ENCODE peak calls at places on chromosomes 13 and 19, in seven cellular contexts. I is adipocyte; H is HS-5; J is M059J; E is pons; Y is CD8-positive, alpha-beta memory T cell; L is activated CD4-positive, alpha-beta T cell treated with anti-CD3 and anti-CD28 coated beads, Interleukin-2, amount 50 U/mL, for 1 hour. K is an unnamed sample.

GRCh38 chr13:97719759-97720158 is 233.7 kb upstream of the IPO5 start:
- DNase-seq in E (no peak), H (no peak), J (peak), Y (no peak), I (no peak), L (no peak), K (no peak)

GRCh38 chr13:59444210-59444857 is 719.4 kb downstream of the DIAPH3 start:
- DNase-seq in L (no peak), I (no peak), J (no peak), E (no peak), H (no peak), Y (no peak), K (no peak)

GRCh38 chr19:49570997-49571676 is 9.2 kb downstream of the NOSIP start:
- DNase-seq in J (no peak), H (no peak), L (peak), I (no peak), Y (no peak), E (no peak), K (no peak)

GRCh38 chr13:31528176-31528575 is 211.2 kb upstream of the RXFP2 start:
- DNase-seq in H (no peak), Y (no peak), I (no peak), E (no peak), J (no peak), L (no peak), K (no peak)

GRCh38 chr19:51689751-51690358 is 3.3 kb upstream of the SPACA6 start:
- DNase-seq in E (peak), I (peak), Y (no peak), L (no peak), J (peak), H (no peak), K (no peak)

GRCh38 chr13:113309481-113309880 is 12.4 kb downstream of the LAMP1 start:
- DNase-seq in J (no peak), E (no peak), I (no peak), Y (no peak), H (no peak), L (no peak), K (no peak)

GRCh38 chr13:107205318-107206112 is 637.6 kb upstream of the ARGLU1 start:
- DNase-seq in L (peak), E (peak), J (peak), Y (peak), I (peak), H (no peak), K (peak)

GRCh38 chr13:50731400-50731799 is 112.1 kb downstream of the DLEU7 start:
- DNase-seq in H (no peak), E (no peak), I (peak), Y (no peak), L (no peak), J (peak), K (no peak)

GRCh38 chr13:40485611-40486517 is 180.6 kb downstream of the FOXO1 start:
- DNase-seq in Y (peak), L (peak), I (no peak), H (no peak), J (no peak), E (no peak), K (peak)

GRCh38 chr19:8393192-8393870 is 3.2 kb downstream of the RAB11B start:
- DNase-seq in E (no peak), L (no peak), Y (no peak), I (no peak), J (no peak), H (no peak), K (no peak)

GRCh38 chr13:61466280-61466679 is 50.6 kb upstream of the PCDH20 start:
- DNase-seq in J (no peak), Y (no peak), E (peak), H (no peak), I (no peak), L (no peak), K (no peak)

GRCh38 chr13:40082644-40083043 is 427.2 kb downstream of the COG6 start:
- DNase-seq in E (no peak), J (peak), Y (no peak), L (no peak), I (no peak), H (no peak), K (no peak)

GRCh38 chr19:2960120-2960519 is 15.3 kb upstream of the ZNF77 start:
- DNase-seq in E (no peak), I (no peak), L (no peak), Y (no peak), H (no peak), J (no peak), K (no peak)

GRCh38 chr13:50513528-50513863 is 330.0 kb downstream of the DLEU7 start:
- DNase-seq in Y (no peak), I (no peak), J (no peak), E (no peak), L (no peak), H (no peak), K (no peak)

GRCh38 chr19:32642771-32643170 is 32.2 kb downstream of the ANKRD27 start:
- DNase-seq in I (no peak), H (no peak), E (no peak), L (peak), Y (peak), J (no peak), K (peak)

GRCh38 chr19:49592486-49593232 is 1.7 kb downstream of the PRR12 start:
- DNase-seq in L (no peak), J (no peak), Y (no peak), I (peak), E (peak), H (no peak), K (no peak)

GRCh38 chr13:90445179-90445578 is 902.3 kb upstream of the MIR17HG start:
- DNase-seq in H (peak), J (peak), I (peak), L (no peak), Y (no peak), E (no peak), K (no peak)

GRCh38 chr19:48351341-48351752 is 12.4 kb downstream of the TMEM143 start:
- DNase-seq in L (peak), H (no peak), J (peak), I (peak), E (no peak), Y (peak), K (peak)

GRCh38 chr19:38384209-38385027 is 3.4 kb downstream of the GGN start:
- DNase-seq in J (no peak), I (peak), Y (no peak), L (no peak), E (no peak), H (no peak), K (no peak)

GRCh38 chr19:38696733-38697055 is 47.6 kb downstream of the CAPN12 start:
- DNase-seq in Y (no peak), L (no peak), E (no peak), I (no peak), J (no peak), H (no peak), K (no peak)

GRCh38 chr13:112722433-112723250 is 32.8 kb downstream of the ATP11A start:
- DNase-seq in Y (no peak), I (peak), E (no peak), L (no peak), H (peak), J (peak), K (no peak)

GRCh38 chr13:51579676-51580075 is 4.6 kb upstream of the WDFY2 start:
- DNase-seq in L (no peak), Y (no peak), I (no peak), H (no peak), J (no peak), E (no peak), K (no peak)

GRCh38 chr19:33686687-33687541 is 65.2 kb downstream of the CHST8 start:
- DNase-seq in H (no peak), J (no peak), I (no peak), E (no peak), L (no peak), Y (no peak), K (no peak)

GRCh38 chr19:33388231-33388816 is 14.8 kb downstream of the CEBPG start:
- DNase-seq in J (no peak), L (no peak), Y (no peak), H (no peak), I (no peak), E (no peak), K (no peak)

GRCh38 chr13:99357149-99357596 is 50.0 kb upstream of the GPR183 start:
- DNase-seq in I (peak), E (no peak), J (peak), L (no peak), H (peak), Y (no peak), K (peak)

GRCh38 chr19:56294557-56294956 is 20.1 kb downstream of the ZSCAN5A start:
- DNase-seq in J (peak), I (no peak), Y (no peak), H (no peak), L (no peak), E (peak), K (no peak)

GRCh38 chr13:101624210-101624922 is 171.9 kb downstream of the ITGBL1 start:
- DNase-seq in Y (no peak), H (no peak), E (no peak), I (no peak), L (no peak), J (peak), K (no peak)

GRCh38 chr13:31945202-31945978 is 86.2 kb upstream of the FRY start:
- DNase-seq in I (peak), L (no peak), H (peak), J (peak), Y (no peak), E (peak), K (no peak)